ENCODE peak calls at places on chromosome 12, in seven cellular contexts. One of them, this sample, is unnamed. For H3K36me3 and H3K4me1, the result is how much of the 10 kb centered on the place peaks cover.

GRCh38 chr12:128820723-128821432 is 2.9 kb downstream of the SLC15A4 start:
- DNase-seq in naive thymus-derived CD4-positive, alpha-beta T cell: no peak
- DNase-seq in CD8-positive, alpha-beta T cell: no peak
- DNase-seq in breast epithelium: no peak
- DNase-seq in MM.1S: no peak
- DNase-seq in heart left ventricle: peak
- DNase-seq in tibial nerve: no peak
- DNase-seq in this sample: no peak

GRCh38 chr12:39405580-39405979 is 37.3 kb downstream of the KIF21A start:
- DNase-seq in naive thymus-derived CD4-positive, alpha-beta T cell: no peak
- DNase-seq in CD8-positive, alpha-beta T cell: no peak
- DNase-seq in MM.1S: no peak
- DNase-seq in tibial nerve: no peak
- DNase-seq in heart left ventricle: no peak
- DNase-seq in breast epithelium: no peak
- DNase-seq in this sample: no peak

GRCh38 chr12:107536613-107537012 is 149.0 kb upstream of the PWP1 start:
- DNase-seq in naive thymus-derived CD4-positive, alpha-beta T cell: no peak
- DNase-seq in tibial nerve: no peak
- DNase-seq in heart left ventricle: no peak
- DNase-seq in CD8-positive, alpha-beta T cell: no peak
- DNase-seq in MM.1S: no peak
- DNase-seq in breast epithelium: no peak
- DNase-seq in this sample: no peak

GRCh38 chr12:129966086-129966640 is 62.3 kb upstream of the TMEM132D start:
- DNase-seq in naive thymus-derived CD4-positive, alpha-beta T cell: no peak
- DNase-seq in tibial nerve: no peak
- DNase-seq in heart left ventricle: no peak
- DNase-seq in CD8-positive, alpha-beta T cell: no peak
- DNase-seq in MM.1S: no peak
- DNase-seq in breast epithelium: no peak
- DNase-seq in this sample: no peak

GRCh38 chr12:123139926-123140674 is 10.8 kb downstream of the PITPNM2 start:
- DNase-seq in MM.1S: no peak
- DNase-seq in CD8-positive, alpha-beta T cell: no peak
- DNase-seq in naive thymus-derived CD4-positive, alpha-beta T cell: no peak
- DNase-seq in breast epithelium: no peak
- DNase-seq in heart left ventricle: no peak
- DNase-seq in tibial nerve: no peak
- DNase-seq in this sample: no peak

GRCh38 chr12:124913474-124914391 is 717 bp downstream of the UBC start:
- DNase-seq in heart left ventricle: peak
- DNase-seq in CD8-positive, alpha-beta T cell: peak
- DNase-seq in MM.1S: peak
- DNase-seq in naive thymus-derived CD4-positive, alpha-beta T cell: peak
- DNase-seq in tibial nerve: peak
- DNase-seq in breast epithelium: peak
- DNase-seq in this sample: peak

GRCh38 chr12:40693503-40693863 is 1.2 kb downstream of the CNTN1 start:
- DNase-seq in naive thymus-derived CD4-positive, alpha-beta T cell: no peak
- DNase-seq in CD8-positive, alpha-beta T cell: no peak
- DNase-seq in MM.1S: no peak
- DNase-seq in tibial nerve: peak
- DNase-seq in heart left ventricle: no peak
- DNase-seq in breast epithelium: no peak
- DNase-seq in this sample: no peak

GRCh38 chr12:117377758-117378157 is 16.3 kb upstream of the NOS1 start:
- DNase-seq in MM.1S: no peak
- DNase-seq in naive thymus-derived CD4-positive, alpha-beta T cell: no peak
- DNase-seq in heart left ventricle: no peak
- DNase-seq in CD8-positive, alpha-beta T cell: no peak
- DNase-seq in tibial nerve: no peak
- DNase-seq in breast epithelium: no peak
- DNase-seq in this sample: no peak

GRCh38 chr12:130572553-130572952 is 143.5 kb downstream of the RIMBP2 start:
- DNase-seq in breast epithelium: no peak
- DNase-seq in MM.1S: no peak
- DNase-seq in tibial nerve: no peak
- DNase-seq in heart left ventricle: no peak
- DNase-seq in naive thymus-derived CD4-positive, alpha-beta T cell: no peak
- DNase-seq in CD8-positive, alpha-beta T cell: no peak
- DNase-seq in this sample: no peak

GRCh38 chr12:3753549-3754284 is 808 bp upstream of the CRACR2A start:
- DNase-seq in heart left ventricle: peak
- DNase-seq in CD8-positive, alpha-beta T cell: no peak
- DNase-seq in MM.1S: no peak
- DNase-seq in tibial nerve: no peak
- DNase-seq in naive thymus-derived CD4-positive, alpha-beta T cell: peak
- DNase-seq in breast epithelium: no peak
- DNase-seq in this sample: peak

GRCh38 chr12:91778091-91778819 is 367.4 kb downstream of the BTG1 start:
- DNase-seq in heart left ventricle: no peak
- DNase-seq in CD8-positive, alpha-beta T cell: no peak
- DNase-seq in breast epithelium: no peak
- DNase-seq in naive thymus-derived CD4-positive, alpha-beta T cell: peak
- DNase-seq in MM.1S: peak
- DNase-seq in tibial nerve: no peak
- DNase-seq in this sample: no peak

GRCh38 chr12:8034802-8035201 is 2.3 kb downstream of the FOXJ2 start:
- DNase-seq in breast epithelium: no peak
- DNase-seq in CD8-positive, alpha-beta T cell: no peak
- DNase-seq in tibial nerve: no peak
- DNase-seq in MM.1S: no peak
- DNase-seq in heart left ventricle: no peak
- DNase-seq in naive thymus-derived CD4-positive, alpha-beta T cell: no peak
- DNase-seq in this sample: no peak

GRCh38 chr12:70449758-70450341 is 83.8 kb downstream of the KCNMB4 start:
- DNase-seq in tibial nerve: no peak
- DNase-seq in CD8-positive, alpha-beta T cell: no peak
- DNase-seq in breast epithelium: no peak
- DNase-seq in naive thymus-derived CD4-positive, alpha-beta T cell: no peak
- DNase-seq in heart left ventricle: no peak
- DNase-seq in MM.1S: peak
- DNase-seq in this sample: no peak

GRCh38 chr12:121893901-121894540 is 5.4 kb downstream of the PSMD9 start:
- DNase-seq in tibial nerve: no peak
- DNase-seq in heart left ventricle: no peak
- DNase-seq in naive thymus-derived CD4-positive, alpha-beta T cell: no peak
- DNase-seq in CD8-positive, alpha-beta T cell: no peak
- DNase-seq in MM.1S: peak
- DNase-seq in breast epithelium: no peak
- DNase-seq in this sample: no peak

GRCh38 chr12:132510111-132510724 is 20.3 kb downstream of the FBRSL1 start:
- DNase-seq in breast epithelium: no peak
- DNase-seq in tibial nerve: no peak
- DNase-seq in naive thymus-derived CD4-positive, alpha-beta T cell: no peak
- DNase-seq in heart left ventricle: no peak
- DNase-seq in CD8-positive, alpha-beta T cell: no peak
- DNase-seq in MM.1S: no peak
- DNase-seq in this sample: no peak

GRCh38 chr12:67943295-67943892 is 45.9 kb upstream of the IFNG-AS1 start:
- DNase-seq in CD8-positive, alpha-beta T cell: peak
- DNase-seq in heart left ventricle: peak
- DNase-seq in naive thymus-derived CD4-positive, alpha-beta T cell: peak
- DNase-seq in breast epithelium: no peak
- DNase-seq in tibial nerve: peak
- DNase-seq in MM.1S: peak
- DNase-seq in this sample: peak

GRCh38 chr12:79296871-79297270 is 393.9 kb downstream of the PAWR start:
- DNase-seq in tibial nerve: no peak
- DNase-seq in heart left ventricle: no peak
- DNase-seq in naive thymus-derived CD4-positive, alpha-beta T cell: no peak
- DNase-seq in MM.1S: no peak
- DNase-seq in breast epithelium: no peak
- DNase-seq in CD8-positive, alpha-beta T cell: no peak
- DNase-seq in this sample: no peak

GRCh38 chr12:129002447-129002846 is 149.2 kb downstream of the GLT1D1 start:
- DNase-seq in CD8-positive, alpha-beta T cell: no peak
- DNase-seq in MM.1S: no peak
- DNase-seq in naive thymus-derived CD4-positive, alpha-beta T cell: no peak
- DNase-seq in breast epithelium: no peak
- DNase-seq in tibial nerve: no peak
- DNase-seq in heart left ventricle: no peak
- DNase-seq in this sample: no peak

GRCh38 chr12:42987216-42987631 is 397.7 kb upstream of the PRICKLE1 start:
- DNase-seq in heart left ventricle: no peak
- DNase-seq in MM.1S: no peak
- DNase-seq in tibial nerve: no peak
- DNase-seq in breast epithelium: no peak
- DNase-seq in naive thymus-derived CD4-positive, alpha-beta T cell: no peak
- DNase-seq in CD8-positive, alpha-beta T cell: no peak
- DNase-seq in this sample: no peak

GRCh38 chr12:13198921-13199320 is 2.4 kb downstream of the EMP1 start:
- DNase-seq in CD8-positive, alpha-beta T cell: no peak
- DNase-seq in naive thymus-derived CD4-positive, alpha-beta T cell: no peak
- DNase-seq in MM.1S: no peak
- DNase-seq in heart left ventricle: peak
- DNase-seq in tibial nerve: no peak
- DNase-seq in breast epithelium: no peak
- DNase-seq in this sample: no peak

GRCh38 chr12:14460212-14460841 is 94.8 kb downstream of the ATF7IP start:
- DNase-seq in heart left ventricle: no peak
- DNase-seq in MM.1S: no peak
- DNase-seq in naive thymus-derived CD4-positive, alpha-beta T cell: no peak
- DNase-seq in tibial nerve: no peak
- DNase-seq in CD8-positive, alpha-beta T cell: no peak
- DNase-seq in breast epithelium: no peak
- DNase-seq in this sample: no peak

GRCh38 chr12:66803972-66804371 is 125.1 kb upstream of the GRIP1 start:
- DNase-seq in CD8-positive, alpha-beta T cell: no peak
- DNase-seq in tibial nerve: no peak
- DNase-seq in naive thymus-derived CD4-positive, alpha-beta T cell: no peak
- DNase-seq in heart left ventricle: no peak
- DNase-seq in breast epithelium: no peak
- DNase-seq in MM.1S: no peak
- DNase-seq in this sample: no peak

GRCh38 chr12:45329238-45329637 is 113.3 kb downstream of the ANO6 start:
- DNase-seq in tibial nerve: no peak
- DNase-seq in MM.1S: no peak
- DNase-seq in heart left ventricle: no peak
- DNase-seq in naive thymus-derived CD4-positive, alpha-beta T cell: no peak
- DNase-seq in breast epithelium: no peak
- DNase-seq in CD8-positive, alpha-beta T cell: no peak
- DNase-seq in this sample: no peak

GRCh38 chr12:104578453-104578852 is 121.7 kb downstream of the CHST11 start:
- DNase-seq in MM.1S: no peak
- DNase-seq in tibial nerve: no peak
- DNase-seq in naive thymus-derived CD4-positive, alpha-beta T cell: no peak
- DNase-seq in CD8-positive, alpha-beta T cell: no peak
- DNase-seq in heart left ventricle: no peak
- DNase-seq in breast epithelium: no peak
- DNase-seq in this sample: no peak

GRCh38 chr12:45730842-45731336 is 1.4 kb downstream of the ARID2 start:
- DNase-seq in breast epithelium: no peak
- DNase-seq in tibial nerve: no peak
- DNase-seq in naive thymus-derived CD4-positive, alpha-beta T cell: peak
- DNase-seq in CD8-positive, alpha-beta T cell: no peak
- DNase-seq in heart left ventricle: peak
- DNase-seq in MM.1S: peak
- DNase-seq in this sample: peak

GRCh38 chr12:108214046-108214445 is 85.0 kb downstream of the WSCD2 start:
- DNase-seq in naive thymus-derived CD4-positive, alpha-beta T cell: no peak
- DNase-seq in tibial nerve: no peak
- DNase-seq in MM.1S: no peak
- DNase-seq in CD8-positive, alpha-beta T cell: no peak
- DNase-seq in breast epithelium: no peak
- DNase-seq in heart left ventricle: no peak
- DNase-seq in this sample: no peak

GRCh38 chr12:28506271-28506670 is 316.0 kb downstream of the CCDC91 start:
- DNase-seq in tibial nerve: no peak
- DNase-seq in naive thymus-derived CD4-positive, alpha-beta T cell: no peak
- DNase-seq in breast epithelium: no peak
- DNase-seq in MM.1S: no peak
- DNase-seq in CD8-positive, alpha-beta T cell: no peak
- DNase-seq in heart left ventricle: no peak
- DNase-seq in this sample: no peak

GRCh38 chr12:89863332-89863938 is 154.8 kb upstream of the ATP2B1 start:
- DNase-seq in tibial nerve: no peak
- DNase-seq in MM.1S: peak
- DNase-seq in CD8-positive, alpha-beta T cell: peak
- DNase-seq in naive thymus-derived CD4-positive, alpha-beta T cell: peak
- DNase-seq in heart left ventricle: no peak
- DNase-seq in breast epithelium: no peak
- DNase-seq in this sample: peak
- H3K27ac ChIP-seq in tibial nerve: no peak
- H3K27ac ChIP-seq in MM.1S: peak
- H3K27ac ChIP-seq in CD8-positive, alpha-beta T cell: peak
- H3K27ac ChIP-seq in naive thymus-derived CD4-positive, alpha-beta T cell: peak
- H3K27ac ChIP-seq in heart left ventricle: peak
- H3K27ac ChIP-seq in breast epithelium: no peak
- H3K27ac ChIP-seq in this sample: peak

GRCh38 chr12:48068457-48068856 is 37.4 kb downstream of the SENP1 start:
- DNase-seq in breast epithelium: no peak
- DNase-seq in naive thymus-derived CD4-positive, alpha-beta T cell: no peak
- DNase-seq in MM.1S: no peak
- DNase-seq in CD8-positive, alpha-beta T cell: no peak
- DNase-seq in heart left ventricle: no peak
- DNase-seq in tibial nerve: no peak
- DNase-seq in this sample: no peak
- H3K36me3 ChIP-seq in breast epithelium: under half
- H3K36me3 ChIP-seq in naive thymus-derived CD4-positive, alpha-beta T cell: half or more
- H3K36me3 ChIP-seq in MM.1S: under half
- H3K36me3 ChIP-seq in CD8-positive, alpha-beta T cell: under half
- H3K36me3 ChIP-seq in heart left ventricle: half or more
- H3K36me3 ChIP-seq in tibial nerve: under half
- H3K36me3 ChIP-seq in this sample: under half

DNA sequence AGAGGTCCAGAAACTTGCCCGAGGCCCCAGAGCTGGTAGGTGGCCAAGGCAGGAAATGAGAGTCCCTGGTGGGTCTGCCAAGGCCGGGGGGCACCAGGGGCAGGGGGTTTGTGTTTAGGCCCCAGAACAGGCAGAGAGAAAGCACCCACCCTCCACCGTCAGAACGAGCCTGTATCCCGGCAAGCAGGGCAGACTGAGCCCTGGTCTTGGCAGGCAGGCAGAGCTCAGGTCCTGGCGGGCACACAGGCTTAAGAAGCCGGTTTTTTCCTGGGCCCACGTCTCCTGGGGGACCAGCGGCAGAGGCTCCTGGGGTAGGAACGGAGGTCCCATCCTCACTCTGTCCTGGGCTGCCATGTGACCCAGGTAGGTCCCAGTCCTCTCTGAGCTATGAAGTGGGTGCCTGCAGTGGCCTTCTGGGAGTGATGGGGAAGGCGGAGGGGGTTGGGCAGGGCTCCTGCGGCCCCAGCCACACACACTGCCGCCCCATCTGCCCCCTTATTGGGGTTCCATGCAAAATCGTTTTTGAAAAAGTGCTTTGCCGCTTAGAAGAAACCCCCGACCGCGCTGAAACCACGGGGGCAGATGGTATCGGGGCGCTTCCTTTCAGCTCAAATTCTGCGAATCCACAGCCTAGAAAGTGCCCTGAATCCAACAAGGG is 24.2 kb downstream of the SH2B3 start:
- DNase-seq in MM.1S: no peak
- DNase-seq in CD8-positive, alpha-beta T cell: peak
- DNase-seq in tibial nerve: no peak
- DNase-seq in heart left ventricle: peak
- DNase-seq in breast epithelium: no peak
- DNase-seq in naive thymus-derived CD4-positive, alpha-beta T cell: peak
- DNase-seq in this sample: peak
- H3K4me1 ChIP-seq in MM.1S: under half
- H3K4me1 ChIP-seq in CD8-positive, alpha-beta T cell: half or more
- H3K4me1 ChIP-seq in tibial nerve: under half
- H3K4me1 ChIP-seq in heart left ventricle: half or more
- H3K4me1 ChIP-seq in breast epithelium: under half
- H3K4me1 ChIP-seq in naive thymus-derived CD4-positive, alpha-beta T cell: half or more
- H3K4me1 ChIP-seq in this sample: half or more

GRCh38 chr12:52280319-52280795 is 5.9 kb downstream of the KRT86 start:
- DNase-seq in heart left ventricle: peak
- DNase-seq in naive thymus-derived CD4-positive, alpha-beta T cell: no peak
- DNase-seq in breast epithelium: peak
- DNase-seq in MM.1S: no peak
- DNase-seq in tibial nerve: peak
- DNase-seq in CD8-positive, alpha-beta T cell: no peak
- DNase-seq in this sample: no peak
- H3K27ac ChIP-seq in heart left ventricle: peak
- H3K27ac ChIP-seq in naive thymus-derived CD4-positive, alpha-beta T cell: no peak
- H3K27ac ChIP-seq in breast epithelium: peak
- H3K27ac ChIP-seq in MM.1S: no peak
- H3K27ac ChIP-seq in tibial nerve: peak
- H3K27ac ChIP-seq in CD8-positive, alpha-beta T cell: no peak
- H3K27ac ChIP-seq in this sample: no peak